ENCODE peak calls at places on chromosome 7, in six cellular contexts. C, A, S, G, U and J are unnamed samples.

GRCh38 chr7:77933394-77933793 is 134.8 kb downstream of the PHTF2 start:
- ATAC-seq in C (no peak), A (no peak), S (peak), G (peak), U (no peak), J (no peak)

GRCh38 chr7:4806983-4807625 is 31.7 kb downstream of the AP5Z1 start:
- ATAC-seq in C (no peak), A (no peak), S (peak), G (no peak), U (no peak), J (peak)

GRCh38 chr7:155551785-155552611 is 5.6 kb upstream of the CNPY1 start:
- ATAC-seq in C (no peak), A (no peak), S (no peak), G (no peak), U (no peak), J (no peak)

GRCh38 chr7:142301923-142302550 is 44.2 kb upstream of the PRSS58 start:
- ATAC-seq in C (no peak), A (peak), S (peak), G (peak), U (no peak), J (no peak)

GRCh38 chr7:79212334-79212733 is 241.1 kb downstream of the MAGI2 start:
- ATAC-seq in C (no peak), A (no peak), S (no peak), G (no peak), U (no peak), J (no peak)

GRCh38 chr7:142795339-142795863 is 24.6 kb downstream of the PRSS2 start:
- ATAC-seq in C (no peak), A (no peak), S (no peak), G (no peak), U (no peak), J (no peak)

GRCh38 chr7:92464515-92464914 is 13.2 kb downstream of the ERVW-1 start:
- ATAC-seq in C (no peak), A (no peak), S (no peak), G (no peak), U (no peak), J (no peak)

GRCh38 chr7:106347229-106347833 is 62.5 kb upstream of the NAMPT start:
- ATAC-seq in C (peak), A (peak), S (no peak), G (no peak), U (no peak), J (no peak)

GRCh38 chr7:36599645-36600313 is 124.5 kb downstream of the AOAH start:
- ATAC-seq in C (peak), A (no peak), S (no peak), G (no peak), U (no peak), J (no peak)

GRCh38 chr7:24980695-24981543 is 941 bp upstream of the OSBPL3 start:
- ATAC-seq in C (peak), A (peak), S (no peak), G (peak), U (peak), J (no peak)

GRCh38 chr7:141649865-141650499 is 52.0 kb downstream of the DENND11 start:
- ATAC-seq in C (peak), A (peak), S (peak), G (peak), U (peak), J (peak)

GRCh38 chr7:77570330-77571011 is 33.4 kb downstream of the PTPN12 start:
- ATAC-seq in C (peak), A (peak), S (peak), G (no peak), U (no peak), J (no peak)

GRCh38 chr7:90596745-90597526 is 815 bp downstream of the CDK14 start:
- ATAC-seq in C (peak), A (peak), S (no peak), G (peak), U (peak), J (no peak)

GRCh38 chr7:55026867-55027490 is 8.2 kb downstream of the EGFR start:
- ATAC-seq in C (peak), A (no peak), S (no peak), G (no peak), U (no peak), J (peak)

GRCh38 chr7:143222782-143223181 is 945 bp downstream of the TAS2R40 start:
- ATAC-seq in C (peak), A (no peak), S (peak), G (no peak), U (no peak), J (no peak)

GRCh38 chr7:148011753-148012152 is 578.8 kb upstream of the C7orf33 start:
- ATAC-seq in C (no peak), A (no peak), S (no peak), G (no peak), U (no peak), J (no peak)

GRCh38 chr7:139730746-139731612 is 46.8 kb downstream of the HIPK2 start:
- ATAC-seq in C (peak), A (peak), S (no peak), G (no peak), U (no peak), J (no peak)

GRCh38 chr7:155701972-155702544 is 57.6 kb downstream of the RBM33 start:
- ATAC-seq in C (no peak), A (no peak), S (no peak), G (no peak), U (no peak), J (no peak)

GRCh38 chr7:17633099-17633498 is 307.2 kb downstream of the SNX13 start:
- ATAC-seq in C (peak), A (no peak), S (no peak), G (peak), U (peak), J (peak)

GRCh38 chr7:90262438-90262837 is 17.5 kb downstream of the CFAP69 start:
- ATAC-seq in C (peak), A (peak), S (peak), G (peak), U (peak), J (no peak)

GRCh38 chr7:155665957-155666287 is 21.5 kb downstream of the RBM33 start:
- ATAC-seq in C (peak), A (no peak), S (peak), G (peak), U (no peak), J (no peak)

GRCh38 chr7:83782628-83783027 is 133.7 kb upstream of the SEMA3E start:
- ATAC-seq in C (peak), A (no peak), S (no peak), G (no peak), U (no peak), J (peak)

GRCh38 chr7:120431016-120431415 is 158.0 kb downstream of the KCND2 start:
- ATAC-seq in C (no peak), A (peak), S (no peak), G (no peak), U (no peak), J (no peak)

GRCh38 chr7:90532231-90532929 is 62.9 kb downstream of the PTTG1IP2 start:
- ATAC-seq in C (no peak), A (peak), S (no peak), G (no peak), U (no peak), J (no peak)

GRCh38 chr7:79462334-79462733 is 8.9 kb upstream of the MAGI2 start:
- ATAC-seq in C (no peak), A (no peak), S (no peak), G (no peak), U (no peak), J (no peak)

GRCh38 chr7:51123322-51124021 is 193.1 kb downstream of the COBL start:
- ATAC-seq in C (peak), A (no peak), S (no peak), G (peak), U (no peak), J (no peak)

GRCh38 chr7:155652156-155653124 is 8.0 kb downstream of the RBM33 start:
- ATAC-seq in C (no peak), A (no peak), S (no peak), G (no peak), U (peak), J (no peak)

GRCh38 chr7:44259547-44260457 is 59.0 kb downstream of the YKT6 start:
- ATAC-seq in C (peak), A (no peak), S (no peak), G (no peak), U (no peak), J (peak)

GRCh38 chr7:102472126-102473041 is 6.3 kb downstream of the POLR2J start:
- ATAC-seq in C (no peak), A (no peak), S (peak), G (peak), U (no peak), J (no peak)
- TF ChIP-seq POLR2AphosphoS5 in C (no peak), A (peak), S (peak), G (peak), U (no peak), J (no peak)

GRCh38 chr7:94296886-94297285 is 97.8 kb upstream of the COL1A2 start:
- ATAC-seq in C (no peak), A (no peak), S (no peak), G (no peak), U (no peak), J (no peak)

GRCh38 chr7:94297397-94297838 is 97.3 kb upstream of the COL1A2 start:
- ATAC-seq in C (peak), A (no peak), S (no peak), G (no peak), U (no peak), J (peak)

GRCh38 chr7:94301024-94301588 is 93.6 kb upstream of the COL1A2 start:
- ATAC-seq in C (peak), A (peak), S (peak), G (peak), U (peak), J (peak)

GRCh38 chr7:94298943-94299342 is 95.8 kb upstream of the COL1A2 start:
- ATAC-seq in C (no peak), A (no peak), S (no peak), G (no peak), U (no peak), J (no peak)

DNA sequence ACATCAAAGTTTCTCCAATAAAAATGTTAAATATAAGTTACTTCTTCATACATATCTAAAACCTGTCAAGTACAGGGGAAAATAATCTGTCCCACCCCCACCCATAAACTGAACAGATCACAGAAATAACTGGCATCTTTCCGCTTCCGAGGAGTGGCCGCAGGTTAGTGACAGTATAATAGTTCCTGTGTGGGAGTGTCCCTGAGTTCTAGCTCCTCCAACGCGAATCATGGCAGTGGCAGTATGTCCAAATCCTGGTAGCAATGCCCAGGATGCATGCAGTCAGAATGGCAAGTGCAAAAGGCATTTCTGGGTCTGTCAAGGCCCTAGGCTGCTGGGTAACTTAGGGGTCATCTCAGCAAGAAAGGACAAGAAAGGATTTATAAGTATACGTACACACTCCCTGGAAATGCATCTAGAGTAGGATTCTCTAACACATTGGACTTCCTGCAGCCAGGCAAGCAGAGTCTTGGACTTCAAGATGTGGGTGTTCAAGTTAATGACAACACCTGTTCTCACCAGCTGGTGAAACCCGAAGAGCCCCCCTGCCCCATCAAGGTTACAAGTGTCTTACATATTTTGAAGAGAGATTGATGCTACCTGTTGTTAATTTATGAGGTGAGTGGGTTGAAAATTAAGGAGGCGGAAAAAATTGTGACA is 94.4 kb upstream of the COL1A2 start:
- ATAC-seq in C (no peak), A (no peak), S (peak), G (peak), U (no peak), J (no peak)
- H3K4me3 ChIP-seq in C (no peak), A (no peak), S (no peak), G (no peak), U (no peak), J (no peak)

DNA sequence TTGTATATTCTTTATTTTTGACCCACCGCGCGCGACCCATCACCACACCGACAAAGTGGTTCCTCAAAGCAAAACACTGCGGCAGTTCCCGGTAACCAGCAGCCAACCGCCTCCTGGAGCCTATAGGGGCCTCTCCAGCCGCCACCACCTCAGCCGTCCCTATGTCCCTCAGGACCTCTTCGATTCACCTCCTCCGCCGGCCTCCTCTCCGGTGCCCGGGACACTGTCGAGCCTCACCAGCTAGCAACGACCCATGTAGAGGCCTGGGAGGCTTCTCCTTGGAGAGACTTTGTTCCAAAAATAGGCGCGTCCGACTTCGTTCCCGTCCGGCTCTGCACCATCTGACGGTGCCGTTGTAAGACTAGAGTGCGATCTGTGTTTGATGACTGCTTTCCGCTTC is 158.8 kb downstream of the HGF start:
- ATAC-seq in C (no peak), A (no peak), S (no peak), G (no peak), U (no peak), J (no peak)
- TF ChIP-seq POLR2A in C (no peak), A (no peak), S (no peak), G (no peak), U (no peak), J (no peak)

DNA sequence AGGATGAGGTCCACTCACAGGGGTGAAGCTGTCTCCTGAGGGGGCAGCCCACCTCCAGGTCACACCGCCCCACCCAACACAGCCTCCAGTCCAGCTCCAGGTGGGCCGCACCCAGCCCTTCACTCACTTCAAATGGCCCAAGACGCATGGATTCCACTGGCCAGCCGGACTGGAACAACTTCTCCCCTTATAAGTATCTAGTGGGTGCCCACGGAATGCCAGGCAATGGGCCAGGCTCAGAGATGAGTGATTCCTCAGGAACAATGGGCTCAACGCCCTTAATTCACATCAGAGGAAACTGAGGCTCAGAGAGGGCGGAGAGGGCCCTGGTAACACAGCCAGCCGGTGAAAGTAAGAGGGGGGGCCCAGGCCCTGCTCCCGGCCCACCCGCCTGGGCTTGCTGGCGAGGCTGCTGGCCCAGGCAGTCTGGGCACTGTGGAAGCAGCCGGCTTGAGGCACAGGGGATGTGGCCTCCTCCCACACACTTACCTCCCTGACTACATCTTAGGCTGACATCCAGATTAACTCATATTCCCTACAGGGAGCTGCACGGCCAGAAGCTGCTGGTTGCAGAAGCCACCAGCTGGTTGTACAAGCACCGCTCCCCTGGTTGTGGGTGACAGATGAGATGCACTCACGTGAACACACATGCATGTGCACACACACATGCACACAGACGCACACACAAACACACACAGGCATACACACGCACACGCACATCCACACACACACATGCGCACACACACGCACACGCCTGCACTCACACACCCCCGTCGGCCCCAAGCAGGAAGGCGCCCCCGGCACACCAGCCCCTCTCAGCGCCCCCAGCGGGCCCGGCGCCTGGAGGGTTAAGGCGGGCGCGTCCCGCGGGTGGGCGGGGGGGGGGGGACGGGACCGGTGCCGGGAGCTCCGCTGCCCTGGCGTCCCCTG is 1.0 kb upstream of the FAM20C start:
- ATAC-seq in C (peak), A (no peak), S (no peak), G (no peak), U (no peak), J (peak)
- TF ChIP-seq POLR2AphosphoS5 in C (no peak), A (no peak), S (no peak), G (no peak), U (no peak), J (peak)

GRCh38 chr7:56175784-56176183 is 59.6 kb upstream of the NUPR2 start:
- ATAC-seq in C (peak), A (no peak), S (no peak), G (no peak), U (no peak), J (no peak)

GRCh38 chr7:56174346-56175085 is 58.3 kb upstream of the NUPR2 start:
- ATAC-seq in C (peak), A (no peak), S (peak), G (no peak), U (no peak), J (no peak)

GRCh38 chr7:56181010-56181409 is 64.8 kb upstream of the NUPR2 start:
- ATAC-seq in C (no peak), A (no peak), S (no peak), G (no peak), U (no peak), J (no peak)

DNA sequence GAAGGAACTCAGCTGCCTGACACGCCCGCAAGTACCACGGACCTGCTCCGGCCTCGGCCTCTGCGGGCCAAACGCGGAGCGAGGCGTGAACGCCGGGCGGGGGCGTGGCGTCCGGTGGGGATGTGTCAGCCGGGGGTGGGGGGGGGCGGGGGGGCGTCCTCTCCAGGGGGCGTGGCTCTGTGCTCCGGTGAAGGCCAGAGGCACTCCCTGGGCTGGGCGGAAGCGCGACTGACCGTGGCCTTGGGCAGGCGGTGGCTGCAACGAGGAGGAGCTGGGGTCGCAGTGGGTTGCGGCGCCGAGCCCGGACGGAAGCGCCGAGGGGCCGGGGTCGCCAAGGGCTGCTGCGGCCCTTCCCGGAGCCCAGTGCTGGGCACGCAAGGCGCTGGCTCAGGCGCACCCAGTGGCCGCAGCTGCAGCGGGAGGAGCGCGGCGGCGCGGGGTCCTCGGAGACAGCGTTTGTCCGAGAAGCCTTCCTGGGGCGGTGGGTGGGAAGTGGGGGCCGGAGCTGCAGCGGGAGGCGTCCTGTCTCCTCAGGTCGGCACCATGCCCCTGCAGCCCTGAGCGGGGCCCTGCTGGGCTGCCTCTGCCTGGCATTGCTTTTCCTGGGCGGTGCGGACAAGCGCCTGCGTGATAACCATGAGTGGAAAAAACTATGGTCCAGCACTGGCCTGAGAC is 59.0 kb upstream of the NUPR2 start:
- ATAC-seq in C (peak), A (no peak), S (peak), G (no peak), U (no peak), J (peak)
- H3K4me3 ChIP-seq in C (peak), A (no peak), S (no peak), G (no peak), U (no peak), J (peak)

GRCh38 chr7:23181684-23182553 is at the start of gene NUP42:
- ATAC-seq in C (peak), A (peak), S (peak), G (peak), U (peak), J (peak)
- TF ChIP-seq POLR2A in C (peak), A (peak), S (peak), G (peak), U (peak), J (peak)

GRCh38 chr7:111647881-111648280 is 85.6 kb upstream of the IMMP2L start:
- ATAC-seq in C (no peak), A (no peak), S (no peak), G (no peak), U (no peak), J (no peak)

GRCh38 chr7:111654414-111654813 is 92.1 kb upstream of the IMMP2L start:
- ATAC-seq in C (peak), A (no peak), S (no peak), G (no peak), U (no peak), J (peak)

GRCh38 chr7:111650456-111650999 is 88.2 kb upstream of the IMMP2L start:
- ATAC-seq in C (peak), A (no peak), S (no peak), G (no peak), U (peak), J (peak)
- TF ChIP-seq POLR2AphosphoS5 in C (no peak), A (no peak), S (no peak), G (no peak), U (no peak), J (no peak)

GRCh38 chr7:94092980-94093379 is 88.8 kb upstream of the BET1 start:
- ATAC-seq in C (no peak), A (no peak), S (no peak), G (no peak), U (no peak), J (no peak)

GRCh38 chr7:94088560-94088959 is 84.4 kb upstream of the BET1 start:
- ATAC-seq in C (no peak), A (peak), S (no peak), G (no peak), U (no peak), J (no peak)

GRCh38 chr7:94089806-94090205 is 85.7 kb upstream of the BET1 start:
- ATAC-seq in C (no peak), A (no peak), S (no peak), G (no peak), U (no peak), J (no peak)

GRCh38 chr7:94087664-94088352 is 83.7 kb upstream of the BET1 start:
- ATAC-seq in C (peak), A (peak), S (peak), G (peak), U (peak), J (no peak)
- H3K4me3 ChIP-seq in C (peak), A (no peak), S (no peak), G (no peak), U (no peak), J (peak)